ENCODE peak calls at places on chromosome 1, in eight cellular contexts. U is Calu3, Z is brain microvascular endothelial cell, E is HepG2, B is OCI-LY7, S is glutamatergic neuron, O is type B pancreatic cell, C is fibroblast of lung. K is an unnamed sample.

GRCh38 chr1:206029484-206029883 is 5.8 kb upstream of the CTSE start:
- DNase-seq in C (peak; percentile 50), O (peak; percentile 52), E (no peak), S (no peak), Z (peak; percentile 24), B (no peak), U (no peak), K (no peak)

GRCh38 chr1:208369050-208369449 is 124.9 kb upstream of the PLXNA2 start:
- DNase-seq in O (no peak), C (no peak), B (no peak), Z (no peak), E (no peak), U (no peak), S (no peak), K (no peak)

GRCh38 chr1:218364028-218364710 is 19.0 kb downstream of the TGFB2 start:
- DNase-seq in E (peak; percentile 40), C (peak; percentile 80), O (no peak), S (no peak), U (no peak), B (no peak), Z (no peak), K (no peak)

GRCh38 chr1:205258313-205259176 is 30.8 kb downstream of the TMCC2 start:
- DNase-seq in S (peak; percentile 55), C (peak; percentile 71), O (no peak), Z (peak; percentile 79), U (no peak), E (no peak), B (no peak), K (no peak)

GRCh38 chr1:53413175-53414001 is 45.8 kb upstream of the DMRTB1 start:
- DNase-seq in Z (peak; percentile 89), S (no peak), C (peak; percentile 95), O (no peak), E (peak; percentile 16), B (no peak), U (no peak), K (no peak)

GRCh38 chr1:192579319-192579738 is 3.8 kb downstream of the RGS1 start:
- DNase-seq in O (no peak), B (no peak), S (no peak), U (no peak), E (no peak), C (peak; percentile 45), Z (no peak), K (no peak)

GRCh38 chr1:184825571-184825970 is 70.9 kb upstream of the EDEM3 start:
- DNase-seq in E (no peak), Z (no peak), S (no peak), B (no peak), C (no peak), U (no peak), O (no peak), K (no peak)

GRCh38 chr1:218479436-218480115 is 134.4 kb downstream of the TGFB2 start:
- DNase-seq in B (no peak), O (no peak), S (no peak), E (peak; percentile 26), Z (peak; percentile 72), C (peak; percentile 94), U (no peak), K (no peak)

GRCh38 chr1:153368477-153368876 is 6.9 kb downstream of the S100A12 start:
- DNase-seq in C (no peak), Z (no peak), S (no peak), E (no peak), U (no peak), O (no peak), B (no peak), K (no peak)

GRCh38 chr1:100717218-100717617 is 2.3 kb upstream of the VCAM1 start:
- DNase-seq in E (no peak), B (no peak), O (no peak), Z (no peak), U (no peak), C (no peak), S (no peak), K (no peak)

GRCh38 chr1:44576456-44577150 is 97.7 kb downstream of the TMEM53 start:
- DNase-seq in E (no peak), U (no peak), Z (no peak), C (no peak), B (no peak), O (no peak), S (no peak), K (no peak)

GRCh38 chr1:181601186-181601950 is 118.1 kb downstream of the CACNA1E start:
- DNase-seq in S (no peak), B (no peak), U (no peak), Z (no peak), C (no peak), O (no peak), E (no peak), K (no peak)

GRCh38 chr1:199698222-199698621 is 329.3 kb upstream of the NR5A2 start:
- DNase-seq in B (no peak), Z (no peak), S (no peak), E (no peak), O (no peak), C (no peak), U (no peak), K (no peak)

GRCh38 chr1:34050711-34051485 is 114.1 kb downstream of the CSMD2 start:
- DNase-seq in Z (no peak), C (no peak), E (no peak), O (no peak), B (no peak), U (no peak), S (no peak), K (no peak)

GRCh38 chr1:77888429-77889239 is at the start of gene NEXN:
- DNase-seq in O (peak; percentile 80), E (peak; percentile 44), C (peak; percentile 89), S (peak; percentile 71), U (peak; percentile 44), B (no peak), Z (peak; percentile 76), K (peak; percentile 91)

GRCh38 chr1:159598196-159598595 is 10.6 kb downstream of the APCS start:
- DNase-seq in S (no peak), B (no peak), U (peak; percentile 54), O (no peak), C (peak; percentile 98), Z (peak; percentile 94), E (peak; percentile 18), K (no peak)

GRCh38 chr1:170623171-170623570 is 40.8 kb upstream of the PRRX1 start:
- DNase-seq in O (no peak), Z (peak; percentile 95), C (peak; percentile 93), U (no peak), E (no peak), S (no peak), B (no peak), K (no peak)

DNA sequence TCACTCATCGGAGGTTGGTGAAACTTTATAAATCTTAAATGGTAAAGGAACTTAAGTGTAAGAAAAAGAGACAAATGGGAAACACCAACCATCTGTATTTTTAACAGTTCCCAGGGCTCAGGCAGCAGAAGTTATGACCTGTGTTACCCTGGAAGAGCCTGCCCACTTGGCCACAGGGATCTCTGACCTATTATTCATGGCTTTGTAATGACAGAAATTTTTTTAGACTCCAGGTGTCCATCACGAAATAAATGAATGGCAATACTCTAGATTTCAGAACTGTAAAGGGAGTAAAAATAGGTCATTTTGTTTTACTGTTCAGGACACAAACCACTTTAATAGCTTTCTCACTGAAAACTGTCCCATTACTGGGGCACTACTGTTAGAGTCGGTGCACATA is 389.8 kb downstream of the VAV3 start:
- DNase-seq in U (no peak), C (no peak), B (no peak), E (no peak), S (no peak), O (no peak), Z (no peak), K (no peak)
- TF ChIP-seq CTCF in U (no peak), C (no peak), B (no peak), E (no peak), S (no peak), O (no peak), Z (no peak), K (no peak)

GRCh38 chr1:29698033-29698432 is 461.7 kb downstream of the PTPRU start:
- DNase-seq in E (peak; percentile 10), Z (peak; percentile 61), S (peak; percentile 85), O (no peak), B (no peak), C (peak; percentile 75), U (peak; percentile 67), K (no peak)
- TF ChIP-seq CTCF in E (peak; percentile 33), Z (peak; percentile 89), S (peak; percentile 77), O (peak; percentile 71), B (peak; percentile 13), C (peak; percentile 74), U (peak; percentile 47), K (peak; percentile 79)

GRCh38 chr1:30035522-30036228 is 687.7 kb downstream of the MATN1 start:
- DNase-seq in S (no peak), E (no peak), O (no peak), U (no peak), Z (no peak), B (no peak), C (no peak), K (no peak)

GRCh38 chr1:30034105-30034626 is 689.2 kb downstream of the MATN1 start:
- DNase-seq in B (no peak), E (no peak), U (no peak), S (no peak), O (no peak), Z (no peak), C (no peak), K (peak; percentile 74)

GRCh38 chr1:30034627-30035521 is 688.5 kb downstream of the MATN1 start:
- DNase-seq in U (no peak), Z (peak; percentile 5), C (peak; percentile 20), S (no peak), O (no peak), E (no peak), B (no peak), K (no peak)

GRCh38 chr1:30032302-30032701 is 691.1 kb downstream of the MATN1 start:
- DNase-seq in C (no peak), U (no peak), Z (no peak), S (no peak), B (no peak), E (no peak), O (no peak), K (no peak)

DNA sequence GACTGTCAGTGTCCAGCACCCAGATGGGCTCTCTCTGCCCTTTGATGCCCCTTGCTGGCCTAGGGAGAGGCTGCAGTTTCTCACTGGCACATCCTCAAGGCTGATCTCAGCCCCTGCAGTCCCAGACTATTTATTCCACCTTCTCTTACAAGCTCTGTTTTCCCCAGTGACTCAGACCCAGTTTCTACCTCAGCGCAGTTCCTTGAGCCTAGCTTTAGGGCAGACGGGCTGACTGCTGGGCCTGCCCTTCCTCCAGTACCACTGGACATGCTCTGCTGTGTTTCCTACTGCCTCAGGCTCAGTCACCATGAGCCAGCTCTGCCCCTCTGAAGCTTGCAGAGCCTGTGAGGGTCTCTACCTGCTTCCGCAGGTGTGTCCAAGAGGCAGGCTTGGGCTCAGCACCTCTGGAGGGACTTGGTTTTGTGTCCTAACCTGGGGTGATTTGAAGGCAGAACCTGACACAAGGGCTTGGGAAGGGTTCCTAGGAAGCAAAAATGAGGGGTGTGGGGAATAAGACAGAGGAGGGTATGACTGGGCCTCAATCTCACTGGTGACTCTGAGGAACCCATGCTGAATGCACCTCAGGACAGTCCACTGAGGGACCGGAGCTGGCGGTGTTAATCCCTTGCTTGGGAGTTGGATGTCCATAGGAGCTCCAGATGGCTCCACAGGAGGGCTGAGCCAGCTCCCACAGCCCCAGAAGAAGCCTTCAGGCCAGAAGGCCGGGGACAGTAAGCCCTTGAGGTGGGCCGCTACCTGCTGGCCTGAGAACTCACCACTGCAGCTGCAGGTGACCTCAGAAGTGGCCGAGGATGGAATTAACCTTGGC is 689.9 kb downstream of the MATN1 start:
- DNase-seq in E (no peak), U (no peak), S (no peak), O (peak; percentile 47), B (no peak), Z (no peak), C (no peak), K (peak; percentile 69)
- TF ChIP-seq CTCF in E (no peak), U (no peak), S (no peak), O (no peak), B (no peak), Z (no peak), C (no peak), K (no peak)

GRCh38 chr1:3409737-3410434 is 44.6 kb upstream of the ARHGEF16 start:
- DNase-seq in E (peak; percentile 58), B (no peak), Z (peak; percentile 54), U (peak; percentile 72), O (no peak), C (peak; percentile 57), S (peak; percentile 60), K (no peak)
- TF ChIP-seq CTCF in E (peak; percentile 91), B (no peak), Z (peak; percentile 85), U (peak; percentile 59), O (peak; percentile 76), C (peak; percentile 47), S (no peak), K (peak; percentile 88)

K was measured in chondrocyte.